ENCODE peak calls at places on chromosome 6, in eight cellular contexts. W is heart left ventricle, S is kidney, X is mammary epithelial cell, C is uterus, G is esophagus squamous epithelium, Q is lung, A is small intestine. J is an unnamed sample.

GRCh38 chr6:170273191-170273590 is 17.7 kb downstream of the DLL1 start:
- DNase-seq in W (no peak), S (peak; percentile 67), X (no peak), C (no peak), G (no peak), Q (no peak), A (no peak), J (no peak)

GRCh38 chr6:73308712-73309533 is 45.2 kb downstream of the DPPA5 start:
- DNase-seq in W (no peak), S (no peak), X (peak; percentile 50), C (no peak), G (no peak), Q (no peak), A (peak; percentile 4), J (no peak)

GRCh38 chr6:68313911-68314310 is 321.2 kb upstream of the ADGRB3 start:
- DNase-seq in W (no peak), S (no peak), X (no peak), C (no peak), G (no peak), Q (no peak), A (no peak), J (no peak)

GRCh38 chr6:110874880-110875547 is 429 bp downstream of the AMD1 start:
- DNase-seq in W (no peak), S (peak; percentile 90), X (peak; percentile 51), C (peak; percentile 49), G (no peak), Q (peak; percentile 37), A (peak; percentile 58), J (no peak)

GRCh38 chr6:105499928-105500327 is 97.0 kb upstream of the PREP start:
- DNase-seq in W (no peak), S (no peak), X (peak; percentile 77), C (no peak), G (no peak), Q (no peak), A (no peak), J (no peak)

GRCh38 chr6:31402324-31403282 is 792 bp upstream of the MICA start:
- DNase-seq in W (no peak), S (no peak), X (no peak), C (no peak), G (no peak), Q (no peak), A (peak; percentile 45), J (peak; percentile 41)

GRCh38 chr6:47407295-47408281 is 70.0 kb upstream of the CD2AP start:
- DNase-seq in W (no peak), S (no peak), X (peak; percentile 11), C (no peak), G (no peak), Q (no peak), A (peak; percentile 46), J (no peak)

GRCh38 chr6:139520321-139520768 is 145.9 kb upstream of the CITED2 start:
- DNase-seq in W (no peak), S (no peak), X (peak; percentile 87), C (no peak), G (no peak), Q (no peak), A (no peak), J (no peak)

GRCh38 chr6:144307880-144308279 is 22.7 kb downstream of the UTRN start:
- DNase-seq in W (no peak), S (no peak), X (no peak), C (no peak), G (no peak), Q (no peak), A (no peak), J (no peak)

GRCh38 chr6:31769684-31770371 is 7.3 kb downstream of the VWA7 start:
- DNase-seq in W (peak; percentile 67), S (no peak), X (peak; percentile 70), C (peak; percentile 42), G (no peak), Q (peak; percentile 83), A (peak; percentile 88), J (peak; percentile 81)

GRCh38 chr6:44201200-44201599 is 15.5 kb upstream of the MYMX start:
- DNase-seq in W (no peak), S (peak; percentile 48), X (no peak), C (no peak), G (no peak), Q (no peak), A (peak; percentile 69), J (no peak)

GRCh38 chr6:157186785-157187181 is 136.5 kb downstream of the TMEM242 start:
- DNase-seq in W (no peak), S (no peak), X (no peak), C (no peak), G (no peak), Q (no peak), A (no peak), J (no peak)

GRCh38 chr6:79784013-79784753 is 153.1 kb downstream of the SH3BGRL2 start:
- DNase-seq in W (no peak), S (no peak), X (no peak), C (no peak), G (no peak), Q (no peak), A (no peak), J (no peak)

GRCh38 chr6:26519359-26519758 is 18.8 kb upstream of the HMGN4 start:
- DNase-seq in W (no peak), S (no peak), X (no peak), C (no peak), G (no peak), Q (no peak), A (no peak), J (no peak)

GRCh38 chr6:26524722-26525360 is 13.3 kb upstream of the HMGN4 start:
- DNase-seq in W (no peak), S (no peak), X (no peak), C (no peak), G (no peak), Q (no peak), A (no peak), J (no peak)

GRCh38 chr6:26520840-26521484 is 17.2 kb upstream of the HMGN4 start:
- DNase-seq in W (peak; percentile 90), S (peak; percentile 96), X (peak; percentile 79), C (peak; percentile 86), G (peak; percentile 31), Q (peak; percentile 87), A (peak; percentile 86), J (peak; percentile 89)

GRCh38 chr6:26520088-26520839 is 17.9 kb upstream of the HMGN4 start:
- DNase-seq in W (peak; percentile 64), S (peak; percentile 83), X (no peak), C (peak; percentile 70), G (no peak), Q (no peak), A (no peak), J (no peak)

GRCh38 chr6:26521485-26522391 is 16.4 kb upstream of the HMGN4 start:
- DNase-seq in W (peak; percentile 86), S (peak; percentile 93), X (peak; percentile 60), C (peak; percentile 84), G (peak; percentile 21), Q (peak; percentile 86), A (peak; percentile 80), J (peak; percentile 66)
- H3K27ac ChIP-seq in W (peak overlapping the region; percentile 95), S (peak overlapping the region; percentile 96), X (peak overlapping the region; percentile 52), C (peak overlapping the region; percentile 98), G (peak overlapping the region; percentile 97), Q (peak overlapping the region; percentile 97), A (peak overlapping the region; percentile 98), J (peak overlapping the region; percentile 64)

GRCh38 chr6:36111526-36111925 is 18.8 kb upstream of the MAPK13 start:
- DNase-seq in W (no peak), S (no peak), X (no peak), C (no peak), G (no peak), Q (no peak), A (no peak), J (no peak)
- H3K4me1 ChIP-seq in W (peaks cover 25% of the 10 kb centered on the region), S (no peaks in the 10 kb centered on the region), X (no peaks in the 10 kb centered on the region), C (no peaks in the 10 kb centered on the region), G (peaks cover 11% of the 10 kb centered on the region), Q (no peaks in the 10 kb centered on the region), A (no peaks in the 10 kb centered on the region), J (peaks cover 65% of the 10 kb centered on the region)

GRCh38 chr6:34238507-34239239 is 2.0 kb downstream of the HMGA1 start:
- DNase-seq in W (no peak), S (peak; percentile 60), X (no peak), C (no peak), G (no peak), Q (no peak), A (no peak), J (no peak)
- H3K36me3 ChIP-seq in W (peaks cover 13% of the 10 kb centered on the region), S (no peaks in the 10 kb centered on the region), X (peaks cover 5% of the 10 kb centered on the region), C (no peaks in the 10 kb centered on the region), G (peaks cover 16% of the 10 kb centered on the region), Q (peaks cover 20% of the 10 kb centered on the region), A (peaks cover 2% of the 10 kb centered on the region), J (peaks cover 29% of the 10 kb centered on the region)

DNA sequence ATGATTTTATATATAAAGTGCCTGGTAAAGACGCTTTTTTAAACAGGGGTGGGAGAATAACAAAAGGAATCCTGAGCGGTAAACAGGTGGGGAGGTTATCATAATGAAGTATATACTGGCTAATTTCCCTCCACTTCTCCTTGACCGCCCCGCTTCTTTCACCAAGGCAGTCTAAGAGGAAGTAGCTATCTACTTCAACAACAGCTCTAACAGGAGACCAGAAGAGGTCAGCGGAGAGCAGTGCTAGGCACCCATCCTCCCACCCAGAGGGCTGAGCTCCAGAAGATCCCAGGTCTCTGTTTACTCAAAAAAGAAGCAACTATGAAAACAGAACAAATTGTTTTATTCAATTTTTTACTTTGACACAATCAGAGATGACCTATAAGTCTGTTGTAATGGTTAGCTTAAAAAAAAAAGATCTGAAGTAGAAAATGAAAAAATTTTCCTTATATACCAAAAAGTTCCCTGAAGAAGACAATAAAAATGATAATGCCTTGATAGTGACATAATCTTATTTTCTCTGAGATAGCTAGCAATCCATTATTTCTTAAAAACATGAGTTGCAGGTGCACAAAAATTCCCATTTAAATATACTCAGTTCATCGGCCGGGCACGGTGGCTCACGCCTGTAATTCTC is 141.1 kb downstream of the PDSS2 start:
- DNase-seq in W (peak; percentile 49), S (no peak), X (peak; percentile 19), C (peak; percentile 16), G (no peak), Q (peak; percentile 45), A (peak; percentile 65), J (no peak)
- H3K27ac ChIP-seq in W (no peak overlapping the region), S (no peak overlapping the region), X (no peak overlapping the region), C (no peak overlapping the region), G (no peak overlapping the region), Q (no peak overlapping the region), A (no peak overlapping the region), J (no peak overlapping the region)

J was measured in CD4-positive, alpha-beta memory T cell.